ENCODE peak calls at places on chromosome 9, in eight cellular contexts. P is left lung, X is SJSA1, O is sigmoid colon, C is suprapubic skin, E is IMR-90, D is esophagus squamous epithelium, G is right cardiac atrium. B is an unnamed sample. For H3K9me3, the result is how much of the 10 kb centered on the place peaks cover.

GRCh38 chr9:129640871-129641750 is 840 bp downstream of the ASB6 start:
- DNase-seq in X (no peak), O (no peak), P (peak), E (no peak), D (no peak), G (peak), C (peak), B (no peak)

GRCh38 chr9:99134893-99135341 is 30.0 kb downstream of the TGFBR1 start:
- DNase-seq in P (no peak), O (no peak), D (no peak), G (no peak), E (peak), C (no peak), X (no peak), B (no peak)

GRCh38 chr9:124782661-124783574 is 6.0 kb downstream of the OLFML2A start:
- DNase-seq in E (no peak), P (no peak), C (peak), X (peak), G (no peak), O (peak), D (no peak), B (no peak)

GRCh38 chr9:117019242-117019641 is 332.1 kb downstream of the TRIM32 start:
- DNase-seq in G (no peak), P (no peak), D (no peak), X (no peak), C (no peak), E (no peak), O (no peak), B (no peak)

GRCh38 chr9:68704498-68704803 is 589 bp upstream of the PIP5K1B start:
- DNase-seq in C (no peak), P (no peak), O (peak), X (no peak), G (no peak), E (no peak), D (no peak), B (no peak)

GRCh38 chr9:4320021-4320420 is 20.2 kb upstream of the GLIS3 start:
- DNase-seq in D (no peak), E (no peak), P (no peak), O (no peak), X (no peak), C (no peak), G (no peak), B (no peak)

GRCh38 chr9:98374385-98375051 is 119.1 kb upstream of the TBC1D2 start:
- DNase-seq in D (no peak), P (no peak), X (no peak), G (no peak), C (peak), E (peak), O (no peak), B (no peak)

GRCh38 chr9:85995612-85996011 is 54.7 kb downstream of the NAA35 start:
- DNase-seq in E (no peak), D (no peak), P (no peak), O (no peak), G (no peak), X (no peak), C (no peak), B (no peak)

GRCh38 chr9:126694206-126695081 is 80.7 kb downstream of the LMX1B start:
- DNase-seq in P (no peak), E (no peak), O (peak), D (no peak), X (no peak), C (peak), G (no peak), B (no peak)

GRCh38 chr9:107805198-107805597 is 315.6 kb upstream of the KLF4 start:
- DNase-seq in O (no peak), D (no peak), E (no peak), C (no peak), X (no peak), P (no peak), G (no peak), B (no peak)

GRCh38 chr9:19445452-19445851 is 36.6 kb downstream of the ACER2 start:
- DNase-seq in P (no peak), G (no peak), E (no peak), C (no peak), X (no peak), O (no peak), D (no peak), B (no peak)

GRCh38 chr9:86126998-86127972 is 27.9 kb upstream of the GOLM1 start:
- DNase-seq in O (no peak), X (peak), P (peak), D (no peak), G (peak), E (peak), C (no peak), B (no peak)

GRCh38 chr9:130608554-130609122 is 29.3 kb downstream of the FUBP3 start:
- DNase-seq in D (no peak), C (no peak), E (no peak), X (no peak), G (no peak), O (no peak), P (no peak), B (no peak)

GRCh38 chr9:10855847-10856246 is 243.0 kb upstream of the PTPRD start:
- DNase-seq in X (no peak), G (no peak), P (no peak), C (no peak), O (no peak), D (no peak), E (no peak), B (no peak)

GRCh38 chr9:87766697-87767096 is 40.8 kb downstream of the CTSL start:
- DNase-seq in P (no peak), D (no peak), X (no peak), E (no peak), O (no peak), C (no peak), G (no peak), B (no peak)

GRCh38 chr9:113624721-113625120 is 161.2 kb downstream of the RGS3 start:
- DNase-seq in C (peak), E (peak), G (peak), O (peak), D (no peak), X (peak), P (no peak), B (no peak)

GRCh38 chr9:110126986-110127864 is 80.7 kb downstream of the C9orf152 start:
- DNase-seq in E (peak), P (no peak), X (no peak), G (peak), C (no peak), D (no peak), O (peak), B (no peak)

GRCh38 chr9:75812139-75812538 is 78.3 kb upstream of the PCSK5 start:
- DNase-seq in O (no peak), P (no peak), E (no peak), G (no peak), D (no peak), X (no peak), C (no peak), B (no peak)

GRCh38 chr9:120434532-120434931 is 145.4 kb downstream of the CDK5RAP2 start:
- DNase-seq in O (no peak), D (no peak), X (no peak), P (no peak), E (peak), C (no peak), G (peak), B (no peak)

GRCh38 chr9:123445981-123446610 is 90.1 kb downstream of the CRB2 start:
- DNase-seq in P (no peak), C (no peak), E (peak), G (no peak), O (no peak), X (no peak), D (no peak), B (no peak)

GRCh38 chr9:93288341-93288740 is 104.4 kb downstream of the WNK2 start:
- DNase-seq in E (no peak), O (no peak), P (no peak), D (no peak), X (no peak), G (no peak), C (no peak), B (no peak)

GRCh38 chr9:94805585-94805984 is 79.1 kb downstream of the AOPEP start:
- DNase-seq in X (peak), P (no peak), O (no peak), C (no peak), D (no peak), G (no peak), E (peak), B (no peak)

GRCh38 chr9:2120926-2121689 is 106.0 kb downstream of the SMARCA2 start:
- DNase-seq in O (no peak), D (no peak), P (no peak), C (no peak), G (peak), E (peak), X (no peak), B (no peak)

GRCh38 chr9:98709968-98710965 is 1.5 kb upstream of the GABBR2 start:
- DNase-seq in P (no peak), X (no peak), E (peak), O (no peak), G (no peak), D (no peak), C (no peak), B (no peak)

DNA sequence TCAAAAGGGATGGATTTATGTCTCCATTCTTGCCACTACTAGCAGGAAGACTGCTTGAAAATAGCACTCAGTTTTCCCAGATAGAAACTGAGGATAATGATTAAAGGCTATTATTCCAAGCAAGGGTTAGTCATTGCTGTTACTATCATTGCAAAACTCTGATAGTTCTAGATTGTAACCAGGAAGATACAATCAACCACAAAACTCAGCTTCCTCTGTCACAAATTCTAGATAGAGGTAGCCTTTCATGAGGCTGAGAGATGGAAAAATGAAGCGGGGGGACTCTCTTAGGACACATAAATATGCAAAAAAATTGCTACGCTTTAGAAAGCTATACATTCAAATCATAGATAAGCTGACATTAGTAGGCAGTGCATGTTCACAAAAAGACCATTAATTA is 3.1 kb downstream of the ANXA1 start:
- DNase-seq in X (no peak), P (no peak), G (no peak), D (no peak), E (peak), C (no peak), O (no peak), B (no peak)
- H3K4me3 ChIP-seq in X (no peak), P (no peak), G (peak), D (peak), E (no peak), C (peak), O (no peak), B (peak)

GRCh38 chr9:133679056-133679455 is 42.9 kb downstream of the DBH start:
- DNase-seq in G (peak), O (no peak), C (no peak), X (no peak), P (peak), E (no peak), D (no peak), B (no peak)
- H3K27ac ChIP-seq in G (no peak), O (no peak), C (no peak), X (no peak), P (no peak), E (no peak), D (no peak), B (no peak)

GRCh38 chr9:28177142-28177541 is 603.9 kb upstream of the C9orf72 start:
- DNase-seq in D (no peak), P (no peak), O (no peak), E (no peak), C (no peak), X (no peak), G (no peak), B (no peak)
- H3K9me3 ChIP-seq in D (under half), P (under half), O (under half), E (under half), C (under half), X (under half), G (under half), B (under half)

GRCh38 chr9:38685535-38685934 is 34.4 kb downstream of the FAM240B start:
- DNase-seq in D (no peak), X (no peak), O (no peak), G (no peak), C (no peak), P (no peak), E (no peak), B (no peak)

GRCh38 chr9:38686923-38687322 is 33.0 kb downstream of the FAM240B start:
- DNase-seq in P (no peak), X (no peak), E (no peak), D (no peak), G (no peak), O (no peak), C (no peak), B (no peak)

GRCh38 chr9:38689678-38690077 is 30.3 kb downstream of the FAM240B start:
- DNase-seq in D (no peak), C (no peak), P (no peak), G (no peak), E (peak), X (peak), O (no peak), B (no peak)

GRCh38 chr9:38687389-38687842 is 32.5 kb downstream of the FAM240B start:
- DNase-seq in X (no peak), D (no peak), C (no peak), P (peak), G (peak), E (no peak), O (peak), B (no peak)

DNA sequence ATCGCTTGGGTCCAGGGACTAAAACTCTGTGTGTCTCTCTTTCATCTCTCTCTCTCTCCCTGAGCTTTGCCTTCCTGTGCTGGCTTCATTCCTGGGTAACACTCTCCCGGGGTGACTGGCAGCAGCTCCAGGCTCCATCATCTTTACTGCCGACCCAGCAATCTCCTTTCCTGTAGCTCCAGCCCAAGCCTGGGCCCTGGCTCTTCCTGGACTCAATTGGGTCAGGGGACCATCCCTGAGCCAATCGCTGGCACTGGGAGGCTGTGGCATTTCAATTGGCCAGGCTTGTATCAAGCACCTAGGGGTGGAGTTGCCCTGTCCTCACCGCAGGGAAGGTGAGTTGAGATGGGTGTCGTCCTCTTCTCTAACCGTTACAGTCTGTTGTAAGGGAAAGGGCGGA is 31.9 kb downstream of the FAM240B start:
- DNase-seq in X (no peak), G (no peak), E (no peak), C (no peak), O (no peak), P (no peak), D (no peak), B (no peak)
- H3K4me3 ChIP-seq in X (no peak), G (no peak), E (no peak), C (peak), O (no peak), P (no peak), D (peak), B (no peak)

GRCh38 chr9:136509549-136509948 is 26.7 kb upstream of the SEC16A start:
- DNase-seq in X (no peak), D (no peak), C (no peak), G (no peak), O (no peak), E (no peak), P (no peak), B (no peak)

GRCh38 chr9:136507221-136507991 is 24.6 kb upstream of the SEC16A start:
- DNase-seq in X (no peak), D (no peak), C (no peak), P (no peak), G (no peak), O (no peak), E (no peak), B (no peak)

GRCh38 chr9:136507992-136508375 is 25.1 kb upstream of the SEC16A start:
- DNase-seq in C (no peak), E (no peak), O (no peak), D (no peak), G (no peak), P (no peak), X (no peak), B (no peak)

GRCh38 chr9:136510561-136510960 is 27.7 kb upstream of the SEC16A start:
- DNase-seq in C (no peak), E (no peak), P (no peak), X (no peak), G (no peak), D (no peak), O (no peak), B (no peak)

DNA sequence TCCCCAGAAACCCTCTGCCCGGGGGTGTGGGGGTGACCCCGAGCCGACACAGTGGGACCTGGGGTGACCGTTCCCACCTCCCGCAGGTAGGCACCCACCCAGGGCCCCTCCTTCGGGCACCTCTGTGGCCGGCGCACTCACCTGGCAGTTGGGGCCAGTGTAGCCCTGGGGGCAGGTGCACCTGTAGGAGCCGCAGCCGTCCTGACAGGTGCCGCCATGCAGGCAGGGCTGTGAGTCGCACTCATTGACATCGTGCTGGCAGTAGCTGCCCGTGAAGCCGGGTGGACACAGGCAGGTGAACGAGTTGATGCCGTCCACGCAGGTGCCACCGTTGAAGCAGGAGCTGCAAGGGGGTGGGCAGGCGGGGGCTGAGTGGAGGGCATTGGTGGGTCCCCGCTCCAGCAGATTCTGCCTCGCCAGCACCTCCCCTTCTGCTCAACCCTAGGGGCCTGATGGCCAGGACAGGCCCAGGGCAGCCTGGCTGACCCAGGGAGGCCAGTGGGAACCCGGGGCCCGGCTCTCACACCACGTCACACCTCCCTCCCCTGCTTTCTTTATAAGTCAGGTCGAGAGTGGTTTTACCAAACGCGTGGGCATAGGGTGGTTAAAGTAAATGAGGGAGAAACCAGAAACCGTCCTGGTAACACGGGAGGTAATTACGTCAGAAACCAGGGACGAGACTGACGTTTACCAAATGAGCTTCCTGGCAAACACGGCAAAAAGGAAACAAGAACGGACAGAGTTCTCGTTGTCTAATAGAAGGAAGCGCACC is 26.1 kb upstream of the SEC16A start:
- DNase-seq in G (no peak), X (no peak), C (no peak), P (no peak), O (no peak), E (no peak), D (no peak), B (no peak)
- H3K27ac ChIP-seq in G (no peak), X (no peak), C (no peak), P (peak), O (no peak), E (no peak), D (no peak), B (no peak)

GRCh38 chr9:24391095-24391494 is 154.6 kb downstream of the IZUMO3 start:
- DNase-seq in D (no peak), C (no peak), E (no peak), X (no peak), G (no peak), O (no peak), P (no peak), B (no peak)
- H3K9me3 ChIP-seq in D (under half), C (under half), E (under half), X (under half), G (under half), O (under half), P (under half), B (under half)

GRCh38 chr9:79254900-79255651 is 316.7 kb upstream of the TLE4 start:
- DNase-seq in P (no peak), C (no peak), D (no peak), G (no peak), O (no peak), X (no peak), E (peak), B (no peak)
- H3K4me3 ChIP-seq in P (no peak), C (no peak), D (no peak), G (no peak), O (no peak), X (no peak), E (no peak), B (no peak)

GRCh38 chr9:90065001-90065400 is 460.2 kb downstream of the GADD45G start:
- DNase-seq in C (no peak), G (no peak), D (no peak), E (no peak), P (no peak), X (no peak), O (no peak), B (no peak)
- H3K27ac ChIP-seq in C (no peak), G (no peak), D (no peak), E (no peak), P (no peak), X (no peak), O (no peak), B (no peak)

B was measured in effector memory CD4-positive, alpha-beta T cell.